ENCODE peak calls at places on chromosomes 4 and X, in five cellular contexts. W, P, X, R and Z are unnamed samples.

GRCh38 chr4:3788366-3788660 is 22.1 kb downstream of the ADRA2C start:
- DNase-seq in W (no peak), P (no peak), X (no peak), R (no peak), Z (no peak)

GRCh38 chrX:153310901-153311300 is 10.7 kb downstream of the PNMA6F start:
- DNase-seq in W (no peak), P (peak), X (no peak), R (no peak), Z (no peak)

GRCh38 chrX:51776851-51777250 is 33.6 kb downstream of the GSPT2 start:
- DNase-seq in W (no peak), P (no peak), X (no peak), R (no peak), Z (no peak)

GRCh38 chrX:22975786-22976185 is 24.0 kb upstream of the DDX53 start:
- DNase-seq in W (no peak), P (no peak), X (no peak), R (no peak), Z (no peak)

GRCh38 chr4:123599920-123600394 is 203.4 kb downstream of the SPRY1 start:
- DNase-seq in W (peak), P (peak), X (peak), R (peak), Z (peak)

GRCh38 chrX:71634366-71634765 is 16.1 kb upstream of the CXCR3 start:
- DNase-seq in W (no peak), P (no peak), X (no peak), R (no peak), Z (peak)

GRCh38 chr4:141388483-141388882 is 167.8 kb downstream of the ZNF330 start:
- DNase-seq in W (no peak), P (no peak), X (no peak), R (no peak), Z (no peak)

GRCh38 chrX:64342811-64343210 is 52.4 kb downstream of the MTMR8 start:
- DNase-seq in W (no peak), P (no peak), X (no peak), R (no peak), Z (no peak)

GRCh38 chrX:10512258-10512657 is 108.1 kb downstream of the MID1 start:
- DNase-seq in W (no peak), P (no peak), X (peak), R (no peak), Z (no peak)

GRCh38 chrX:23792861-23793553 is 10.0 kb downstream of the SAT1 start:
- DNase-seq in W (no peak), P (no peak), X (no peak), R (no peak), Z (no peak)

GRCh38 chr4:105698607-105699006 is 9.9 kb downstream of the INTS12 start:
- DNase-seq in W (no peak), P (no peak), X (no peak), R (no peak), Z (no peak)

GRCh38 chr4:132493476-132493875 is 655.6 kb upstream of the PCDH10 start:
- DNase-seq in W (no peak), P (no peak), X (no peak), R (no peak), Z (no peak)

GRCh38 chr4:40325406-40326019 is 9.6 kb upstream of the CHRNA9 start:
- DNase-seq in W (peak), P (no peak), X (peak), R (no peak), Z (no peak)

GRCh38 chr4:94934864-94935263 is 177.1 kb downstream of the BMPR1B start:
- DNase-seq in W (no peak), P (no peak), X (no peak), R (no peak), Z (no peak)

GRCh38 chrX:130179579-130180215 is 7.9 kb downstream of the RAB33A start:
- DNase-seq in W (no peak), P (no peak), X (no peak), R (no peak), Z (no peak)

GRCh38 chrX:81489987-81490386 is 288.1 kb downstream of the SH3BGRL start:
- DNase-seq in W (no peak), P (no peak), X (no peak), R (no peak), Z (no peak)

GRCh38 chr4:105605493-105605892 is 53.1 kb downstream of the ARHGEF38 start:
- DNase-seq in W (no peak), P (no peak), X (no peak), R (no peak), Z (no peak)

GRCh38 chr4:55175779-55176231 is 50.4 kb upstream of the KDR start:
- DNase-seq in W (no peak), P (no peak), X (no peak), R (no peak), Z (no peak)

GRCh38 chr4:15451866-15452765 is 17.6 kb upstream of the CC2D2A start:
- DNase-seq in W (no peak), P (no peak), X (no peak), R (no peak), Z (no peak)

GRCh38 chr4:94767446-94767845 is 9.7 kb downstream of the BMPR1B start:
- DNase-seq in W (no peak), P (no peak), X (no peak), R (no peak), Z (no peak)

DNA sequence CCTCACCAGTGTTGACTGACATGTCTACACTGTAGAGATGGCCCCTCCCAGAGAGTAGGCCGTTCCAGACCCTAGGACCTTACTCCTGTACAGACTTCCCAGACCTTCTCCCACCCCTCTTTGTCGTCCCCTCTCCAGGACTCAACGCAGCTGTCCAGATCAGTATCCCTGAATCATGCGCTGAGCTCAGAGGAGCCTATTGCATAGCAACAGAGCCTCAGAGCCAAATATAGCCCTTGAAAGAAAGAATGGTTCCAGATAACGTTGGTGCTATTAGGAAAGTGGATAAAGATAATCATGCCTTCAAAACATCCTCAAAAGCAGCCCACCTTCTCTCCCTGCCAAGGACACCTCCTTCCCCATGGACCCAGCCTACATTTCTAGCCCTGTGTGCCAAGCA is 27.8 kb upstream of the NXF3 start:
- DNase-seq in W (no peak), P (no peak), X (no peak), R (no peak), Z (no peak)
- H3K27ac ChIP-seq in W (no peak), P (no peak), X (no peak), R (no peak), Z (no peak)

DNA sequence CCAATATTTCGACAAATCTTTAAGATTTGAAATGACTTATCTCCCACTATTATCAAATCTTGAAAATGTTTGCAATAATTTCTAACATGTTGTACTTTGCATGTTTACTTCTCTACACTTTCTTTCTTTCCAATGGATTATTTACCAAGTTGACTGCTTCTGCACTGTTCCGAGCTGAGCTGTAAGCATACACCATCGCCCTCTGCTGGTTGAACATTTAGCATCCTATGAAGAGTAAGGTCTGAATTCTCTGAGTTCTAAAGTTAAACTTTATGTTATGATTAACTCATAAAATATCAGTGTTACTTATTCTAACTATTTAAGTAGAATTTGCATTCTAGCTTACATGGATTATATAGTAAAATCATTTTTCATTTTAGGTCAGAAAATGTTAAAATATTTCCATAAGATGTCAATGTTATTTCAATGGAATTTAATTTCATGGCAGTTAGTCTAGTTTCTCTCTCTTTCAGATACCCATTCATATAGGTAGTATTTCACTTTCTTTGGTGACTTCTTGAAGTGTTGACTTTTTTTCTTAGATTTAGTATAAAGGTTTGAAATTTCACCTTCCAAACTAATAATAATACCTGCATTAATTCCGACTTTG is 137.4 kb downstream of the DKK2 start:
- DNase-seq in W (peak), P (peak), X (peak), R (no peak), Z (no peak)
- TF ChIP-seq CTCF in W (peak), P (peak), X (peak), R (no peak), Z (peak)

GRCh38 chr4:57053508-57053907 is 56.7 kb downstream of the IGFBP7 start:
- DNase-seq in W (no peak), P (no peak), X (no peak), R (no peak), Z (no peak)

GRCh38 chr4:57051524-57051923 is 58.7 kb downstream of the IGFBP7 start:
- DNase-seq in W (no peak), P (no peak), X (no peak), R (no peak), Z (no peak)

GRCh38 chr4:57051100-57051499 is 59.1 kb downstream of the IGFBP7 start:
- DNase-seq in W (no peak), P (no peak), X (no peak), R (no peak), Z (no peak)

GRCh38 chr4:57059890-57060716 is 50.1 kb downstream of the IGFBP7 start:
- DNase-seq in W (no peak), P (no peak), X (no peak), R (no peak), Z (no peak)

GRCh38 chr4:57055873-57056272 is 54.3 kb downstream of the IGFBP7 start:
- DNase-seq in W (no peak), P (no peak), X (peak), R (no peak), Z (peak)
- H3K27ac ChIP-seq in W (no peak), P (no peak), X (peak), R (no peak), Z (peak)

GRCh38 chrX:16719334-16720084 is at the start of gene SYAP1:
- DNase-seq in W (peak), P (peak), X (peak), R (peak), Z (peak)
- TF ChIP-seq CTCF in W (no peak), P (no peak), X (peak), R (no peak), Z (no peak)

GRCh38 chrX:20254712-20255299 is 11.9 kb downstream of the RPS6KA3 start:
- DNase-seq in W (no peak), P (no peak), X (no peak), R (no peak), Z (no peak)
- H3K27ac ChIP-seq in W (no peak), P (no peak), X (no peak), R (no peak), Z (no peak)

GRCh38 chr4:76279462-76279861 is 27.1 kb upstream of the STBD1 start:
- DNase-seq in W (no peak), P (no peak), X (no peak), R (no peak), Z (no peak)
- TF ChIP-seq CTCF in W (no peak), P (no peak), X (no peak), R (no peak), Z (no peak)